ENCODE peak calls at places on chromosomes 16 and 17, in four cellular contexts. H, K, T and W are unnamed samples.

GRCh38 chr17:58303981-58304734 is 23.4 kb upstream of the MPO start:
- DNase-seq in H (peak; percentile 63), K (no peak), T (no peak), W (peak; percentile 51)

GRCh38 chr16:27676807-27677206 is 126.9 kb downstream of the KATNIP start:
- DNase-seq in H (no peak), K (no peak), T (no peak), W (no peak)

GRCh38 chr17:66964083-66964771 is at the start of gene CACNG4:
- DNase-seq in H (no peak), K (no peak), T (no peak), W (no peak)

GRCh38 chr17:78966906-78967600 is 12.7 kb downstream of the LGALS3BP start:
- DNase-seq in H (no peak), K (no peak), T (no peak), W (no peak)

GRCh38 chr16:28288117-28288516 is 4.2 kb upstream of the SBK1 start:
- DNase-seq in H (no peak), K (no peak), T (no peak), W (no peak)

GRCh38 chr17:33438578-33438977 is 145.5 kb upstream of the ASIC2 start:
- DNase-seq in H (no peak), K (no peak), T (no peak), W (no peak)

GRCh38 chr17:80212962-80213650 is 7.0 kb downstream of the SGSH start:
- DNase-seq in H (no peak), K (no peak), T (no peak), W (no peak)

GRCh38 chr16:57513371-57514102 is 22.8 kb downstream of the CCDC102A start:
- DNase-seq in H (peak; percentile 46), K (no peak), T (no peak), W (peak; percentile 60)

GRCh38 chr16:88705076-88705684 is 1.0 kb downstream of the RNF166 start:
- DNase-seq in H (no peak), K (no peak), T (no peak), W (peak; percentile 44)

GRCh38 chr17:56913000-56913866 is 616 bp downstream of the TRIM25 start:
- DNase-seq in H (no peak), K (no peak), T (no peak), W (no peak)

GRCh38 chr17:75568412-75569255 is 19.0 kb upstream of the MYO15B start:
- DNase-seq in H (no peak), K (no peak), T (no peak), W (no peak)

GRCh38 chr17:74691151-74691550 is 21.6 kb downstream of the CD300LF start:
- DNase-seq in H (no peak), K (no peak), T (no peak), W (no peak)

GRCh38 chr17:9890124-9890523 is 14.9 kb downstream of the RCVRN start:
- DNase-seq in H (peak; percentile 75), K (no peak), T (no peak), W (no peak)

GRCh38 chr17:48960834-48961515 is 7.4 kb downstream of the GIP start:
- DNase-seq in H (peak; percentile 69), K (no peak), T (no peak), W (no peak)

GRCh38 chr17:41360291-41360995 is 9.2 kb downstream of the KRT33B start:
- DNase-seq in H (no peak), K (no peak), T (no peak), W (no peak)

GRCh38 chr17:62965149-62965648 is 836 bp upstream of the TANC2 start:
- DNase-seq in H (no peak), K (no peak), T (no peak), W (no peak)
- H3K4me3 ChIP-seq in H (peak overlapping the region; percentile 98), K (no peak overlapping the region), T (peak overlapping the region; percentile 22), W (peak overlapping the region; percentile 76)

DNA sequence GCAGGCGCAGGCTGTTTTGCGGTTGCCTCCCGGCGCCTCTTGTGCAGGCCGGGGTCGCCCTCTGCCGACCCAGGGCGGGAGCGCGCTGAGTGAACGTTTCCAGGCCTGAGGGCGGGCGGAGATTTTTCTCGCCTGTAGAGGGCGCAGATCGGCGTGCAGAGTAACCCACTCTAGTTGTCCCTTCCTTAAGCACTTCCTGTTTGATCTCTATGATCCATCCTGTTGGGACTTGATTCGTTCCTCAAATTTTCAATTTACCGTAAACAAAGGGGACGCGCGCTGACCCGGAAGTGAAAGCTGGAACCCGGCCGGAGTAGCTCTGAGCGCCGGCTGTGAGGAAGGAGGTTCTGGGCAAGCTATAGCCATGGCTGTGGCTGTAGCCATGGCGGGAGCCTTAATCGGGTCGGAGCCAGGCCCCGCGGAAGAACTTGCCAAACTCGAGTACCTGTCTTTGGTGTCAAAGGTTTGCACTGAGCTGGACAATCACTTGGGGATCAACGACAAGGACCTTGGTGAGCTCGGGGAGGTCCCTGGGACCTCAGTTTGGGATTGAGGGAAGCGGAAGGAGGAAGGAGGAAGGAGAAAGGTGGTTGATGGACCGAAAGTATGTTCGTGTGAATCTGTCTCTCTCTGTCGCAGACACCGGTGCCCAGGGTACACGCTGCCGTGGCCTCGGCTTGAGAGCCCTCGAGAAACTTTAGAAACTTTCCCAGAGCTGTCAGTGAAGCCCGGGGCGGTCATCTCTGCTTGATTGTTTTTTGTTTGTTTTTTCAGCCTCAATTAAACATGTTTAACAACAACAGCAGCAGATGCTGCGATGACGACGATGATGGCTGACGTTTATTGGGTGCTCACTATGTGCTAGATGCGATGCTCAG is at the start of gene DHX8:
- DNase-seq in H (peak; percentile 100), K (peak; percentile 96), T (peak; percentile 97), W (peak; percentile 98)
- TF ChIP-seq EP300 in H (no peak), K (no peak), T (peak; percentile 93), W (no peak)

GRCh38 chr17:6996256-6997111 is 635 bp downstream of the ALOX12 start:
- DNase-seq in H (no peak), K (no peak), T (no peak), W (no peak)
- H3K4me3 ChIP-seq in H (no peak overlapping the region), K (peak overlapping the region; percentile 7), T (no peak overlapping the region), W (peak overlapping the region; percentile 14)

DNA sequence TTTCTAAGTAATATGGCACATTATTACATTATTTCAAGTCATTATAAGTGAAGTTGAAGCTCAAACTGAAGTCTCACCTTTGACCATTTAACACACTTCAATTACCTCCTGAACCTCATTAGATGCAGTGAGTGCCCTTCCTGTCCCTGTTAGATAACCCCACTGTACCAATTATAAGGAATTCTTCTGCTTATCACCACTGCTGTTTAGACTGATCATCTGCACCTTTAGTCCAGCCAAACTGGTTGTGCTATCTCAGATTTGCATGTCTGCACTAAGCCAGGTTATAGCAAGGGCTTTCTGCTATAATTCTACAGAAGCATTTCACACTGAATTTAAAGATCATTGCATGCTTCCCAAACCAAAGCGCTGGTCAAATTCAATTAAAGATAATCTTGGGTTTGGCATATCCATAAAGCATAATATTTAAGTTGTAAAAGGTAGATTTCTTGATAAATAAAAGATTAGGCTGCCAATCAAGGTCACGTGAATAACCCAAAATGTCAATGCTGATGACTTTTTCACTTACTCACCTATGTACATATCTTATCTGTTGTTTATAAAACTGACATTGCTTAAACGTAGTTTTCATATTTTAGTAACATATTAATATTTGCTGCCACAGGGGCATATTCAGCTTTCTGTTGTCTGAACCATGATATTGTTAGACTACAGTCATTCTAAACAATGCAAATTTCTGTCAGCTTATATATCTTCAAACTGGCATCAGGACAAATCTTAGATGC is 11.9 kb downstream of the ITFG1 start:
- DNase-seq in H (no peak), K (no peak), T (no peak), W (no peak)
- TF ChIP-seq EP300 in H (no peak), K (no peak), T (no peak), W (no peak)

DNA sequence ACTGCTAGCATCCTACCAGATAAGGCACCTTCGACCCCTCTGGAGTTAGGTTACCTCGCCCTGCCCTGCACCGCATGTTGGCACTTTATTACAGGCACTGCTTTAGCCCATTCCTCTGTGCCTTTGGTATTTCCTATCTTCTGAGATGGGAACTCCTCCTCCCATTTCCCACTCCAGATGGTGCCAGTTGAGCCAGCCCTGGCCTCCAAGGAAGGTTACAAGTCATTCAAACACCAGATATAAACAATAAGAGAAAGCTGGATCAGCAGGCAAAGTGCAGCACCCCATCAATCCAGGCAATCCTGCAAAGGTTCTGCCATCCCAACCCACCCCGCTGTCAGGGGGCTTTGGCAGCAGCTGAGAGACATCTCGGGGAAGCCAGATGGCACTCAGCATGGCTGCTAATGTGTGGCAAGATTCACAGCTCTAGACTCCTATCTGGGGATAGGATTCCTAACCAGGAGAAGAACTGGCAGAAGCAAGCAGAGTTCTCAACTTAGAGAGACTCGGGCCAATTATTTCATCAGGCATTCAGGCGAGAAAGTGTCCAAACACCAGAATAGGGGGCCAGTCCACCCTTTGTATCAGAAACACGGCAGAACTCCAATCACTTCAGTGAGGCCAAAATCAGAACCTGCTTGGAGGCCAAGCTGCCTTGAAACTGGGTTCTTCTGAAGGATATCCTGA is 112.9 kb downstream of the COPRS start:
- DNase-seq in H (no peak), K (no peak), T (no peak), W (no peak)
- H3K4me3 ChIP-seq in H (no peak overlapping the region), K (no peak overlapping the region), T (no peak overlapping the region), W (no peak overlapping the region)

GRCh38 chr17:30337393-30337999 is 3.6 kb upstream of the TMIGD1 start:
- DNase-seq in H (no peak), K (no peak), T (no peak), W (no peak)
- TF ChIP-seq EP300 in H (no peak), K (no peak), T (no peak), W (no peak)

GRCh38 chr17:43578352-43578698 is 32.2 kb upstream of the ETV4 start:
- DNase-seq in H (no peak), K (no peak), T (no peak), W (no peak)

GRCh38 chr17:43576563-43577229 is 30.6 kb upstream of the ETV4 start:
- DNase-seq in H (peak; percentile 80), K (peak; percentile 49), T (peak; percentile 30), W (peak; percentile 75)

GRCh38 chr17:43579570-43580140 is 33.5 kb upstream of the ETV4 start:
- DNase-seq in H (peak; percentile 70), K (no peak), T (no peak), W (no peak)

GRCh38 chr17:43581130-43581529 is 35.0 kb upstream of the ETV4 start:
- DNase-seq in H (no peak), K (no peak), T (no peak), W (no peak)

DNA sequence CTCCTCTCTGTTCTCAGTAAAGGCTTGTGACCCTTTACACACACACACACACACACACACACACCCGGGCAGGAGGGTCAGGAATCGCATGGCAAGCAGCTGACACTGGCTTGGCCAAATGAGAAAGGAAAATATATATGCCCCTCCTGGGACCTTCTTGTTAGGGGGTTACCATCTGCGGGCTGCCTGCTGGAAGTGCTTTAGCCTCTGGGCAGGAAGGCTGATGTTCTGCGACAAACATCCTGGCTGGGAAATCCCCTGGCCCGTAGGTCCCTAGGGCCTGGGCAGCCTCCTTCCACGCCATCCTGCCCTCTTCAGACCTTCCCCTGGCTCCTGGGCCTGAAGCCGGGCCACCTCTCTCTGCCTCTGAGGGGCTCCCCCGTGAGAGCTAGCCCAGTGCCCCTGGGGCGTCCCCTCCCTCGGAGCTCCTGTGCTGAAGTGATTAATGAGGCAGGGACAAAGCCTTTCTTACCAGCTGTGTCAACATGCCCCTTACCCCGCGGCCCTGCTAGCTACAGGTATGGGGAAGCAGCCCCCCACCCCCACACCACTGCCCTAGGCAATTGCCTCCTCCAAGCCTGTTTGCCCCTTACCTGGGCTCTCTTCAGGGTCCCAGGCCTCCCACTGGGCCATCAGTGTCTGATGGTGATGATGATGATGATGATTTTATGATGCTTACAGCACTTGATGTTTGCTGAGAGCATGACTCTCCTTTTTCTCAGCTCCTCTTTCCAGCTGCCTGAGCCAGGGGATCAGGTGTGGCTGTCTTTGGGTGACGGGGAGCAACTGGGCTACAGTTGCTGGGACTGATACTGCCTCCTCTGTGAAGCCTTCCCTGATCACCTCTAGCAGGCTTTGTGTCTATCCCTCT is 32.8 kb upstream of the ETV4 start:
- DNase-seq in H (no peak), K (no peak), T (no peak), W (no peak)
- H3K4me3 ChIP-seq in H (no peak overlapping the region), K (no peak overlapping the region), T (no peak overlapping the region), W (no peak overlapping the region)